ENCODE peak calls at places on chromosomes 5 and 9, in seven cellular contexts. I is heart right ventricle, T is body of pancreas, O is progenitor cell of endocrine pancreas, P is astrocyte, J is GM12878, Y is lower leg skin. K is an unnamed sample.

GRCh38 chr5:134577022-134577795 is 51.7 kb downstream of the JADE2 start:
- DNase-seq in J (no peak), Y (no peak), I (no peak), P (peak; percentile 46), T (peak; percentile 64), O (no peak), K (no peak)

GRCh38 chr9:129174724-129175514 is 3.1 kb downstream of the IER5L start:
- DNase-seq in O (peak; percentile 44), P (peak; percentile 87), J (no peak), Y (peak; percentile 96), T (peak; percentile 87), I (peak; percentile 89), K (no peak)

GRCh38 chr9:113669523-113670115 is 206.1 kb downstream of the RGS3 start:
- DNase-seq in I (no peak), P (peak; percentile 48), O (no peak), Y (no peak), J (no peak), T (no peak), K (no peak)

GRCh38 chr5:125575561-125576504 is 829.4 kb upstream of the ZNF608 start:
- DNase-seq in P (no peak), T (no peak), O (no peak), I (no peak), Y (no peak), J (no peak), K (no peak)

GRCh38 chr9:76216161-76216649 is 178.0 kb downstream of the RFK start:
- DNase-seq in J (no peak), T (no peak), O (no peak), P (peak; percentile 98), I (no peak), Y (no peak), K (no peak)

GRCh38 chr9:114786251-114786650 is 19.6 kb downstream of the TNFSF15 start:
- DNase-seq in Y (no peak), J (no peak), I (no peak), O (no peak), P (no peak), T (peak; percentile 29), K (no peak)

GRCh38 chr9:123048748-123049147 is 15.3 kb downstream of the GPR21 start:
- DNase-seq in J (no peak), O (no peak), T (no peak), P (peak; percentile 28), Y (no peak), I (no peak), K (no peak)

GRCh38 chr5:170216262-170216864 is 16.4 kb upstream of the C5orf58 start:
- DNase-seq in T (no peak), P (peak; percentile 35), I (peak; percentile 23), J (no peak), O (no peak), Y (no peak), K (no peak)

GRCh38 chr5:132013006-132013689 is 1.7 kb upstream of the ACSL6 start:
- DNase-seq in T (no peak), O (peak; percentile 6), Y (peak; percentile 71), J (no peak), I (peak; percentile 40), P (no peak), K (no peak)

GRCh38 chr9:26566141-26566540 is 326.5 kb downstream of the CAAP1 start:
- DNase-seq in J (no peak), T (no peak), Y (no peak), P (no peak), I (no peak), O (no peak), K (no peak)

GRCh38 chr9:118482311-118482710 is 778.1 kb downstream of the TLR4 start:
- DNase-seq in Y (no peak), P (no peak), I (no peak), O (no peak), T (no peak), J (no peak), K (no peak)

GRCh38 chr5:38466444-38467189 is 89.8 kb downstream of the LIFR start:
- DNase-seq in I (peak; percentile 74), P (no peak), J (no peak), Y (peak; percentile 95), T (peak; percentile 49), O (no peak), K (peak; percentile 80)

GRCh38 chr9:86126998-86127972 is 27.9 kb upstream of the GOLM1 start:
- DNase-seq in O (peak; percentile 75), J (no peak), T (peak; percentile 99), I (peak; percentile 23), Y (peak; percentile 78), P (peak; percentile 96), K (no peak)

GRCh38 chr5:136594416-136594815 is 229.1 kb upstream of the TRPC7 start:
- DNase-seq in P (no peak), I (no peak), Y (no peak), J (no peak), O (no peak), T (no peak), K (no peak)

GRCh38 chr9:110887276-110887675 is 151.0 kb downstream of the LPAR1 start:
- DNase-seq in O (no peak), J (no peak), P (no peak), T (no peak), Y (no peak), I (no peak), K (no peak)

GRCh38 chr5:173645437-173645807 is 29.0 kb upstream of the BOD1 start:
- DNase-seq in T (no peak), I (no peak), J (no peak), O (no peak), P (peak; percentile 56), Y (peak; percentile 49), K (no peak)

GRCh38 chr5:38060354-38060753 is 198.0 kb upstream of the EGFLAM start:
- DNase-seq in Y (no peak), T (no peak), I (no peak), O (no peak), P (peak; percentile 82), J (no peak), K (no peak)

GRCh38 chr5:93249651-93250289 is 331.2 kb downstream of the NR2F1-AS1 start:
- DNase-seq in J (no peak), O (no peak), Y (no peak), T (no peak), P (peak; percentile 84), I (no peak), K (no peak)

GRCh38 chr9:116501871-116502270 is 185.2 kb upstream of the TRIM32 start:
- DNase-seq in Y (no peak), J (no peak), O (no peak), T (no peak), I (no peak), P (peak; percentile 49), K (no peak)

GRCh38 chr9:133048595-133048994 is 13.2 kb upstream of the CEL start:
- DNase-seq in Y (no peak), I (no peak), J (no peak), O (no peak), T (peak; percentile 95), P (no peak), K (no peak)

GRCh38 chr5:42756630-42757601 is at the start of gene CCDC152:
- DNase-seq in P (peak; percentile 19), Y (peak; percentile 83), I (peak; percentile 5), J (no peak), O (no peak), T (peak; percentile 30), K (no peak)

GRCh38 chr5:156956321-156956720 is 6.7 kb downstream of the TIMD4 start:
- DNase-seq in P (no peak), I (no peak), T (no peak), Y (no peak), O (no peak), J (no peak), K (no peak)

GRCh38 chr5:107389130-107389553 is 281.6 kb downstream of the EFNA5 start:
- DNase-seq in O (no peak), Y (no peak), T (no peak), I (no peak), J (peak; percentile 92), P (peak; percentile 85), K (no peak)

GRCh38 chr9:98515506-98516204 is 193.1 kb downstream of the GABBR2 start:
- DNase-seq in I (no peak), O (no peak), Y (no peak), P (no peak), T (no peak), J (no peak), K (no peak)

GRCh38 chr9:6049798-6050197 is 34.4 kb upstream of the RANBP6 start:
- DNase-seq in T (peak; percentile 25), O (no peak), Y (no peak), J (peak; percentile 48), I (no peak), P (no peak), K (no peak)
- TF ChIP-seq CTCF in T (no peak), O (no peak), Y (no peak), J (peak; percentile 26), I (no peak), P (peak; percentile 9), K (no peak)

DNA sequence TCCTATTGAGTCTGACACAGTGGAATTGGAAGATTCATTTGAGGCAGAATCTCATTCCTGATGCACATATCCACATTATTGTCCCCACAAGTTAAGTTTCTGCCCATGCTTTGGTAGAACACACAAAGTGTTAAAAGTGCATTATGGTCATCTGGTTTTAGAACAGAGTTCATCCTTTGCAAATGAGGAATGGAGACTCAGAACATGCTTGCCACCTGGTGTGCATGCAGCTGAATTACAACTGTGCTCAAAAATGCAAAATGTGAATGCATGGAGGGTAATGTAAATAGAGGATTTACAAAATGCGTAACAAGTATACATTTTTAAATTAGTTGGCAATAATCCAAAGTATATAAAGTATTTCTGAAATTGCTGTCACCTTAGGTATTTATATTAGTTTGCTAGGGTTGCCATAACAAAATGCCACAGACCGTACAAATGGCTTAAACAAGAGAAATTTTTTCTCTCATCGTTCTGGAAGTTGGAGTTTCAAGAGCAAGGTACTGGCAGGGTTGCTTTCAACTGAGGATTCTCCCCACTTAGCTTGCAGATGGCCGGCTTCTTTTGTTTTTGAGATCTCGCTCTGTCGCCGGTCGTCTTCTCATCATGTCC is 671.1 kb downstream of the TAF11L14 start:
- DNase-seq in P (peak; percentile 14), T (no peak), Y (no peak), O (peak; percentile 13), J (no peak), I (no peak), K (no peak)
- TF ChIP-seq CTCF in P (peak; percentile 81), T (peak; percentile 22), Y (no peak), O (peak; percentile 87), J (peak; percentile 91), I (peak; percentile 61), K (no peak)

DNA sequence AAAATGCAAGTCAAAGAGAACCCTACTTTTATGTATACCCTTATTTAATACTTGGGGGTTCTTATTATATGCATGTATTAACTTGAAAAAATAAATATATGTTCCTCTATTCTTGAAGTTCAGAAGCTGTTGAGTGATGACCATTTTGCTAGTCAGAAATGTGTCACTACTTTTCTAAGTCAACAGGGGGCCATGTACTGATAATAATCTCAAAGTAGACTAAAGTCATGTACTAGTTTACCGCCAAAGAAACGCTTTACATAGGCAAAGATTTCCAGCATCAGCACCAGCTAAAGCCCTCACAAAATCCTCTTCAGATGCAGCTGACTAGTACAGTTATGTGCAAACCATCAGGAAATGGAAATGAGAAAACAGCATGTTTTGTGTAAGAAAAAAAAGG is 5.7 kb upstream of the BHMT start:
- DNase-seq in J (no peak), O (no peak), T (no peak), Y (no peak), I (no peak), P (no peak), K (no peak)
- TF ChIP-seq CTCF in J (no peak), O (no peak), T (no peak), Y (no peak), I (no peak), P (no peak), K (no peak)

DNA sequence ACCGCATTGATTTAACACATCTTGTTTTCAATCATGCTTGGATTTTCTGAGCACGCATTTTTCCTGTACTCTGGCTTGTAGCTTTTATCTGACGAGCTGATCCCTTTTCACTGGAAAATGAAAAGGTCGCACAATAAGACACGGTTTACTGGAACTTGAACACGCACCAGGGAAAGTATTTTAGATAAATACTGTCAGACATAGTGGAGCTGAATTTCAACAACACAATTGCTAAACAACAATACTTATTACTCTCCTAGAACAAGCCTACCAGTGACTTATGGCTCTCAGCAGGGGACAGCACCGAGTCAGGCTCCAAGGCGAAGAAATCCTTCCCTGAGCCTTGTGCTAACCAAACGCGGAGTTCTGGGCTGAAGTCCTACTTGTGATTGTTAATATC is 359.8 kb downstream of the EBF1 start:
- DNase-seq in O (no peak), P (no peak), J (no peak), I (peak; percentile 28), Y (no peak), T (no peak), K (no peak)
- TF ChIP-seq CTCF in O (no peak), P (no peak), J (peak; percentile 14), I (peak; percentile 62), Y (no peak), T (no peak), K (no peak)

K was measured in omental fat pad.